ENCODE peak calls at places on chromosomes 4 and X, in eight cellular contexts. O is CD4-positive, alpha-beta memory T cell; T is NCI-H2171; N is CD4-positive, alpha-beta T cell; L is GM20000; R is naive thymus-derived CD8-positive, alpha-beta T cell; M is activated CD4-positive, alpha-beta T cell treated with anti-CD3 and anti-CD28 coated beads for 24 hours; C is upper lobe of left lung. U is an unnamed sample.

GRCh38 chr4:148787831-148788477 is 345.7 kb upstream of the NR3C2 start:
- DNase-seq in T (no peak), N (no peak), M (no peak), R (no peak), C (no peak), O (no peak), L (no peak), U (no peak)

GRCh38 chrX:24082446-24082845 is 27.7 kb downstream of the EIF2S3 start:
- DNase-seq in R (no peak), T (no peak), M (no peak), N (no peak), L (no peak), C (no peak), O (no peak), U (no peak)

GRCh38 chrX:63656871-63657580 is 128.0 kb downstream of the ARHGEF9 start:
- DNase-seq in N (no peak), R (no peak), L (no peak), C (no peak), O (no peak), M (no peak), T (no peak), U (no peak)

GRCh38 chr4:119025440-119025839 is 110.2 kb upstream of the MYOZ2 start:
- DNase-seq in L (no peak), R (no peak), C (no peak), O (no peak), N (no peak), T (no peak), M (no peak), U (no peak)

GRCh38 chr4:156377036-156377700 is 423.5 kb upstream of the CTSO start:
- DNase-seq in N (no peak), O (no peak), M (no peak), T (no peak), C (no peak), R (no peak), L (no peak), U (no peak)

GRCh38 chr4:106268731-106269272 is 47.2 kb downstream of the TBCK start:
- DNase-seq in N (no peak), T (no peak), C (no peak), O (no peak), R (no peak), L (no peak), M (no peak), U (no peak)

GRCh38 chr4:47462799-47463234 is 685 bp downstream of the COMMD8 start:
- DNase-seq in M (no peak), L (peak; percentile 22), O (no peak), N (no peak), R (no peak), C (no peak), T (no peak), U (no peak)

GRCh38 chrX:53281321-53281822 is at the start of gene IQSEC2:
- DNase-seq in R (no peak), N (no peak), O (no peak), C (peak; percentile 95), T (peak; percentile 42), L (no peak), M (no peak), U (no peak)

GRCh38 chr4:122836941-122837340 is 10.3 kb downstream of the FGF2 start:
- DNase-seq in O (no peak), R (no peak), L (no peak), N (no peak), C (no peak), M (no peak), T (no peak), U (no peak)

GRCh38 chr4:154946113-154946512 is 165.0 kb downstream of the RBM46 start:
- DNase-seq in M (no peak), N (no peak), R (no peak), O (no peak), L (no peak), C (no peak), T (no peak), U (no peak)

GRCh38 chrX:72037601-72038000 is 94.1 kb downstream of the RTL5 start:
- DNase-seq in C (no peak), L (no peak), R (no peak), M (no peak), O (no peak), N (no peak), T (no peak), U (no peak)

GRCh38 chrX:48540480-48540879 is 966 bp downstream of the TBC1D25 start:
- DNase-seq in O (no peak), C (no peak), N (no peak), M (no peak), T (no peak), R (no peak), L (no peak), U (no peak)

GRCh38 chrX:152927858-152928760 is 30.2 kb downstream of the ZNF185 start:
- DNase-seq in N (no peak), R (no peak), T (no peak), C (no peak), O (no peak), L (no peak), M (no peak), U (no peak)

GRCh38 chrX:150522494-150522893 is 45.9 kb upstream of the MTM1 start:
- DNase-seq in O (no peak), N (no peak), M (no peak), T (no peak), L (no peak), C (no peak), R (no peak), U (no peak)

GRCh38 chrX:110173192-110174175 is 144.4 kb downstream of the AMMECR1 start:
- DNase-seq in L (no peak), O (no peak), R (no peak), C (no peak), N (no peak), T (no peak), M (no peak), U (no peak)

GRCh38 chrX:85993539-85994197 is 53.7 kb downstream of the CHM start:
- DNase-seq in M (no peak), N (no peak), C (no peak), L (no peak), O (no peak), R (no peak), T (no peak), U (no peak)

GRCh38 chr4:151486166-151486565 is 77.2 kb downstream of the FHIP1A start:
- DNase-seq in O (no peak), N (no peak), C (no peak), R (no peak), L (no peak), T (no peak), M (no peak), U (no peak)

GRCh38 chr4:56026596-56026995 is 77.9 kb downstream of the CEP135 start:
- DNase-seq in R (no peak), O (no peak), T (no peak), L (no peak), C (no peak), N (no peak), M (no peak), U (no peak)

GRCh38 chrX:105695451-105695850 is 126.9 kb upstream of the NRK start:
- DNase-seq in O (no peak), C (no peak), M (no peak), T (no peak), N (no peak), L (no peak), R (no peak), U (no peak)

GRCh38 chr4:166017804-166018203 is 144.8 kb downstream of the TLL1 start:
- DNase-seq in M (no peak), N (no peak), R (no peak), T (no peak), O (no peak), L (no peak), C (no peak), U (no peak)

GRCh38 chrX:120823554-120823953 is 52.1 kb downstream of the CT47B1 start:
- DNase-seq in N (no peak), O (no peak), T (no peak), L (no peak), C (no peak), R (no peak), M (no peak), U (no peak)

GRCh38 chrX:122572461-122572860 is 611.6 kb upstream of the GRIA3 start:
- DNase-seq in O (no peak), N (no peak), T (no peak), R (no peak), C (no peak), M (no peak), L (no peak), U (no peak)

GRCh38 chr4:156933633-156934258 is 37.9 kb downstream of the PDGFC start:
- DNase-seq in L (no peak), C (no peak), T (no peak), R (no peak), N (no peak), M (no peak), O (no peak), U (no peak)

GRCh38 chr4:1329408-1330371 is 17.3 kb upstream of the UVSSA start:
- DNase-seq in N (peak; percentile 62), O (peak; percentile 57), M (no peak), L (no peak), R (peak; percentile 57), C (peak; percentile 81), T (no peak), U (no peak)

GRCh38 chrX:45517090-45517973 is 316.7 kb upstream of the DIPK2B start:
- DNase-seq in M (no peak), T (no peak), N (no peak), R (no peak), L (no peak), O (no peak), C (no peak), U (no peak)

GRCh38 chr4:176656108-176656507 is 136.6 kb downstream of the VEGFC start:
- DNase-seq in M (no peak), N (no peak), O (no peak), R (no peak), T (no peak), C (no peak), L (no peak), U (no peak)

GRCh38 chr4:16122225-16122624 is 38.4 kb upstream of the PROM1 start:
- DNase-seq in T (no peak), M (no peak), R (no peak), O (no peak), L (no peak), N (no peak), C (no peak), U (no peak)

GRCh38 chr4:173536808-173537429 is 6.9 kb upstream of the HAND2 start:
- DNase-seq in M (no peak), L (no peak), T (no peak), O (no peak), R (no peak), C (no peak), N (no peak), U (no peak)

GRCh38 chr4:23788460-23788859 is 101.4 kb downstream of the PPARGC1A start:
- DNase-seq in T (no peak), R (no peak), O (no peak), L (no peak), C (no peak), M (no peak), N (no peak), U (no peak)

GRCh38 chr4:170872794-170873193 is 783.0 kb upstream of the AADAT start:
- DNase-seq in L (no peak), N (no peak), C (no peak), M (no peak), R (no peak), T (no peak), O (no peak), U (no peak)

GRCh38 chrX:87663421-87663820 is 145.8 kb downstream of the KLHL4 start:
- DNase-seq in C (no peak), R (no peak), L (no peak), O (no peak), T (no peak), N (no peak), M (no peak), U (no peak)

GRCh38 chr4:138175337-138175794 is 66.8 kb downstream of the SLC7A11 start:
- DNase-seq in R (no peak), L (no peak), N (no peak), M (no peak), T (peak; percentile 74), C (no peak), O (no peak), U (no peak)

GRCh38 chrX:150506020-150506419 is 62.4 kb upstream of the MTM1 start:
- DNase-seq in O (no peak), N (no peak), M (no peak), R (no peak), L (no peak), T (no peak), C (no peak), U (no peak)

GRCh38 chr4:123116412-123116811 is 194.0 kb upstream of the NUDT6 start:
- DNase-seq in N (no peak), L (no peak), R (no peak), T (no peak), C (no peak), M (no peak), O (no peak), U (no peak)